ENCODE peak calls at places on chromosomes 2 and 18, in nine cellular contexts. One of them, this sample, is unnamed.

GRCh38 chr2:43623052-43623451 is 14.0 kb upstream of the PLEKHH2 start:
- DNase-seq in CD8-positive, alpha-beta T cell: no peak
- DNase-seq in cardiac muscle cell: peak; percentile 24
- DNase-seq in PC-3: no peak
- DNase-seq in A549: no peak
- DNase-seq in kidney epithelial cell: no peak
- DNase-seq in sigmoid colon: peak; percentile 85
- DNase-seq in fibroblast of pulmonary artery: peak; percentile 43
- DNase-seq in foreskin fibroblast: peak; percentile 69
- DNase-seq in this sample: no peak

GRCh38 chr2:202378661-202379338 is 2.7 kb downstream of the BMPR2 start:
- DNase-seq in CD8-positive, alpha-beta T cell: no peak
- DNase-seq in cardiac muscle cell: no peak
- DNase-seq in PC-3: no peak
- DNase-seq in A549: no peak
- DNase-seq in kidney epithelial cell: no peak
- DNase-seq in sigmoid colon: no peak
- DNase-seq in fibroblast of pulmonary artery: no peak
- DNase-seq in foreskin fibroblast: peak; percentile 8
- DNase-seq in this sample: no peak

GRCh38 chr2:232330068-232330999 is 48.2 kb upstream of the ALPP start:
- DNase-seq in CD8-positive, alpha-beta T cell: no peak
- DNase-seq in cardiac muscle cell: no peak
- DNase-seq in PC-3: no peak
- DNase-seq in A549: no peak
- DNase-seq in kidney epithelial cell: no peak
- DNase-seq in sigmoid colon: peak; percentile 46
- DNase-seq in fibroblast of pulmonary artery: no peak
- DNase-seq in foreskin fibroblast: no peak
- DNase-seq in this sample: no peak

GRCh38 chr18:12597775-12598174 is 60.1 kb downstream of the SPIRE1 start:
- DNase-seq in CD8-positive, alpha-beta T cell: no peak
- DNase-seq in cardiac muscle cell: peak; percentile 54
- DNase-seq in PC-3: peak; percentile 86
- DNase-seq in A549: peak; percentile 32
- DNase-seq in kidney epithelial cell: peak; percentile 61
- DNase-seq in sigmoid colon: no peak
- DNase-seq in fibroblast of pulmonary artery: peak; percentile 88
- DNase-seq in foreskin fibroblast: peak; percentile 95
- DNase-seq in this sample: peak; percentile 88

GRCh38 chr2:213285404-213285803 is 1.1 kb downstream of the SPAG16 start:
- DNase-seq in CD8-positive, alpha-beta T cell: no peak
- DNase-seq in cardiac muscle cell: no peak
- DNase-seq in PC-3: peak; percentile 61
- DNase-seq in A549: no peak
- DNase-seq in kidney epithelial cell: no peak
- DNase-seq in sigmoid colon: no peak
- DNase-seq in fibroblast of pulmonary artery: no peak
- DNase-seq in foreskin fibroblast: no peak
- DNase-seq in this sample: peak; percentile 53

GRCh38 chr2:236798491-236798890 is 228.9 kb downstream of the ACKR3 start:
- DNase-seq in CD8-positive, alpha-beta T cell: no peak
- DNase-seq in cardiac muscle cell: no peak
- DNase-seq in PC-3: no peak
- DNase-seq in A549: no peak
- DNase-seq in kidney epithelial cell: no peak
- DNase-seq in sigmoid colon: no peak
- DNase-seq in fibroblast of pulmonary artery: no peak
- DNase-seq in foreskin fibroblast: no peak
- DNase-seq in this sample: no peak

GRCh38 chr2:167253025-167253424 is 364.7 kb downstream of the XIRP2 start:
- DNase-seq in CD8-positive, alpha-beta T cell: no peak
- DNase-seq in cardiac muscle cell: no peak
- DNase-seq in PC-3: peak; percentile 94
- DNase-seq in A549: no peak
- DNase-seq in kidney epithelial cell: peak; percentile 37
- DNase-seq in sigmoid colon: no peak
- DNase-seq in fibroblast of pulmonary artery: no peak
- DNase-seq in foreskin fibroblast: peak; percentile 2
- DNase-seq in this sample: peak; percentile 15

GRCh38 chr2:172460780-172461201 is 33.4 kb downstream of the ITGA6 start:
- DNase-seq in CD8-positive, alpha-beta T cell: no peak
- DNase-seq in cardiac muscle cell: no peak
- DNase-seq in PC-3: no peak
- DNase-seq in A549: no peak
- DNase-seq in kidney epithelial cell: no peak
- DNase-seq in sigmoid colon: no peak
- DNase-seq in fibroblast of pulmonary artery: peak; percentile 56
- DNase-seq in foreskin fibroblast: no peak
- DNase-seq in this sample: peak; percentile 53

GRCh38 chr2:62478093-62478580 is 27.9 kb downstream of the TMEM17 start:
- DNase-seq in CD8-positive, alpha-beta T cell: no peak
- DNase-seq in cardiac muscle cell: no peak
- DNase-seq in PC-3: no peak
- DNase-seq in A549: no peak
- DNase-seq in kidney epithelial cell: no peak
- DNase-seq in sigmoid colon: no peak
- DNase-seq in fibroblast of pulmonary artery: peak; percentile 51
- DNase-seq in foreskin fibroblast: peak; percentile 48
- DNase-seq in this sample: peak; percentile 72

GRCh38 chr2:35803133-35803532 is 552.4 kb upstream of the CRIM1 start:
- DNase-seq in CD8-positive, alpha-beta T cell: no peak
- DNase-seq in cardiac muscle cell: peak; percentile 28
- DNase-seq in PC-3: no peak
- DNase-seq in A549: no peak
- DNase-seq in kidney epithelial cell: no peak
- DNase-seq in sigmoid colon: no peak
- DNase-seq in fibroblast of pulmonary artery: no peak
- DNase-seq in foreskin fibroblast: no peak
- DNase-seq in this sample: no peak

GRCh38 chr2:71463342-71463654 is 9.9 kb downstream of the DYSF start:
- DNase-seq in CD8-positive, alpha-beta T cell: no peak
- DNase-seq in cardiac muscle cell: no peak
- DNase-seq in PC-3: no peak
- DNase-seq in A549: no peak
- DNase-seq in kidney epithelial cell: no peak
- DNase-seq in sigmoid colon: no peak
- DNase-seq in fibroblast of pulmonary artery: no peak
- DNase-seq in foreskin fibroblast: no peak
- DNase-seq in this sample: no peak

GRCh38 chr18:6056171-6056932 is 161.0 kb upstream of the TMEM200C start:
- DNase-seq in CD8-positive, alpha-beta T cell: no peak
- DNase-seq in cardiac muscle cell: peak; percentile 22
- DNase-seq in PC-3: peak; percentile 69
- DNase-seq in A549: peak; percentile 5
- DNase-seq in kidney epithelial cell: no peak
- DNase-seq in sigmoid colon: no peak
- DNase-seq in fibroblast of pulmonary artery: peak; percentile 59
- DNase-seq in foreskin fibroblast: peak; percentile 69
- DNase-seq in this sample: no peak

GRCh38 chr2:188326290-188326668 is 34.6 kb downstream of the GULP1 start:
- DNase-seq in CD8-positive, alpha-beta T cell: no peak
- DNase-seq in cardiac muscle cell: no peak
- DNase-seq in PC-3: no peak
- DNase-seq in A549: no peak
- DNase-seq in kidney epithelial cell: no peak
- DNase-seq in sigmoid colon: no peak
- DNase-seq in fibroblast of pulmonary artery: no peak
- DNase-seq in foreskin fibroblast: no peak
- DNase-seq in this sample: no peak

GRCh38 chr2:176125215-176126054 is 2.9 kb downstream of the HOXD9 start:
- DNase-seq in CD8-positive, alpha-beta T cell: no peak
- DNase-seq in cardiac muscle cell: no peak
- DNase-seq in PC-3: no peak
- DNase-seq in A549: no peak
- DNase-seq in kidney epithelial cell: no peak
- DNase-seq in sigmoid colon: peak; percentile 56
- DNase-seq in fibroblast of pulmonary artery: no peak
- DNase-seq in foreskin fibroblast: no peak
- DNase-seq in this sample: no peak
- H3K4me3 ChIP-seq in CD8-positive, alpha-beta T cell: no peak overlapping the region
- H3K4me3 ChIP-seq in cardiac muscle cell: no peak overlapping the region
- H3K4me3 ChIP-seq in PC-3: no peak overlapping the region
- H3K4me3 ChIP-seq in A549: no peak overlapping the region
- H3K4me3 ChIP-seq in kidney epithelial cell: no peak overlapping the region
- H3K4me3 ChIP-seq in sigmoid colon: no peak overlapping the region
- H3K4me3 ChIP-seq in fibroblast of pulmonary artery: no peak overlapping the region
- H3K4me3 ChIP-seq in foreskin fibroblast: no peak overlapping the region
- H3K4me3 ChIP-seq in this sample: no peak overlapping the region

DNA sequence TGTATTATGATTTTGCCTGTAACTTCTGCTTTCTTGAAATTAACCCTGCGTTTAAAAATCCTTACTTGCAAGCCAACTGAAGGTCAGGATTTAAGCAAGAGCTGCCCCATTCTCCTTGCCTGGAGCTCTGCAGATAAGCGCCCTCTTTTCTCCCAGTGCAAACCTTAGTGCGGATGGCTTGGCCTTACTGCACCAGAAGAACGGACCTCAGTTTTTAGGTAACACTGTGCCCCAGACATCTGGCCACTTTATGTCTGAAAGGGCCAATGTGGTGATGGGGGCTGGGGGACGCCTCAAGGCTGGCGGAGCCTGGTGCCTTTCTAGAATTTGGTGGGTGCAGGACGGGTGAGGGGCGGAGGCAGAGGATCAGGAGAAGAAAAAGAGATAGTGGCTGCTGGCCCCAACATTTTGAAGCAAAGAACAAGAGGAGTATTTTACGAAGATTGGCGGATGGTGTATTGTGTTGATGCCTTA is 718 bp upstream of the TNFRSF11A start:
- DNase-seq in CD8-positive, alpha-beta T cell: no peak
- DNase-seq in cardiac muscle cell: no peak
- DNase-seq in PC-3: no peak
- DNase-seq in A549: no peak
- DNase-seq in kidney epithelial cell: no peak
- DNase-seq in sigmoid colon: no peak
- DNase-seq in fibroblast of pulmonary artery: no peak
- DNase-seq in foreskin fibroblast: peak; percentile 25
- DNase-seq in this sample: no peak
- H3K4me3 ChIP-seq in CD8-positive, alpha-beta T cell: no peak overlapping the region
- H3K4me3 ChIP-seq in cardiac muscle cell: no peak overlapping the region
- H3K4me3 ChIP-seq in PC-3: peak overlapping the region; percentile 60
- H3K4me3 ChIP-seq in A549: peak overlapping the region; percentile 70
- H3K4me3 ChIP-seq in kidney epithelial cell: no peak overlapping the region
- H3K4me3 ChIP-seq in sigmoid colon: no peak overlapping the region
- H3K4me3 ChIP-seq in fibroblast of pulmonary artery: no peak overlapping the region
- H3K4me3 ChIP-seq in foreskin fibroblast: no peak overlapping the region
- H3K4me3 ChIP-seq in this sample: no peak overlapping the region

GRCh38 chr18:79465392-79465991 is 69.8 kb downstream of the NFATC1 start:
- DNase-seq in CD8-positive, alpha-beta T cell: no peak
- DNase-seq in cardiac muscle cell: peak; percentile 65
- DNase-seq in PC-3: no peak
- DNase-seq in A549: no peak
- DNase-seq in kidney epithelial cell: no peak
- DNase-seq in sigmoid colon: no peak
- DNase-seq in fibroblast of pulmonary artery: no peak
- DNase-seq in foreskin fibroblast: no peak
- DNase-seq in this sample: no peak
- H3K4me3 ChIP-seq in CD8-positive, alpha-beta T cell: no peak overlapping the region
- H3K4me3 ChIP-seq in cardiac muscle cell: no peak overlapping the region
- H3K4me3 ChIP-seq in PC-3: no peak overlapping the region
- H3K4me3 ChIP-seq in A549: no peak overlapping the region
- H3K4me3 ChIP-seq in kidney epithelial cell: no peak overlapping the region
- H3K4me3 ChIP-seq in sigmoid colon: no peak overlapping the region
- H3K4me3 ChIP-seq in fibroblast of pulmonary artery: no peak overlapping the region
- H3K4me3 ChIP-seq in foreskin fibroblast: no peak overlapping the region
- H3K4me3 ChIP-seq in this sample: no peak overlapping the region

DNA sequence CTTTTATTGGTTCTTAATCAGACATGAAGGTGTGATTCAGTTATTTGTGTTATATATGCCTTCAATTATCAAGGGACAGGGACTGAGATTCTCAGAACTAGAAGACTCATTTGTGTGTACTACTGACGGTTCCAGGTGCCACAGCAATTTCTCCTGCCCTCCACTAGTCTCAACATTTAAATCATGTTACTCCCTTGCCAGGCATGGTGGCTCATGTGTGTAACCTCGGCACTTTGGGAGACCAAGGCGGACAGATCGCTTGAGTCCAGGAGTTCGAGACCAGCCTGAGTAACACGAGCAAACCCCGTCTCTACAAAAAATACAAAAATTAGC is 1.1 kb downstream of the CNDP2 start:
- DNase-seq in CD8-positive, alpha-beta T cell: no peak
- DNase-seq in cardiac muscle cell: no peak
- DNase-seq in PC-3: no peak
- DNase-seq in A549: no peak
- DNase-seq in kidney epithelial cell: no peak
- DNase-seq in sigmoid colon: no peak
- DNase-seq in fibroblast of pulmonary artery: no peak
- DNase-seq in foreskin fibroblast: no peak
- DNase-seq in this sample: no peak
- H3K4me3 ChIP-seq in CD8-positive, alpha-beta T cell: peak overlapping the region; percentile 81
- H3K4me3 ChIP-seq in cardiac muscle cell: peak overlapping the region; percentile 86
- H3K4me3 ChIP-seq in PC-3: peak overlapping the region; percentile 78
- H3K4me3 ChIP-seq in A549: peak overlapping the region; percentile 94
- H3K4me3 ChIP-seq in kidney epithelial cell: peak overlapping the region; percentile 83
- H3K4me3 ChIP-seq in sigmoid colon: no peak overlapping the region
- H3K4me3 ChIP-seq in fibroblast of pulmonary artery: peak overlapping the region; percentile 84
- H3K4me3 ChIP-seq in foreskin fibroblast: peak overlapping the region; percentile 87
- H3K4me3 ChIP-seq in this sample: peak overlapping the region; percentile 78

GRCh38 chr2:121698318-121698930 is 38.3 kb downstream of the NIFK start:
- DNase-seq in CD8-positive, alpha-beta T cell: no peak
- DNase-seq in cardiac muscle cell: no peak
- DNase-seq in PC-3: no peak
- DNase-seq in A549: no peak
- DNase-seq in kidney epithelial cell: no peak
- DNase-seq in sigmoid colon: peak; percentile 11
- DNase-seq in fibroblast of pulmonary artery: no peak
- DNase-seq in foreskin fibroblast: no peak
- DNase-seq in this sample: no peak

GRCh38 chr2:121697108-121697631 is 39.5 kb downstream of the NIFK start:
- DNase-seq in CD8-positive, alpha-beta T cell: no peak
- DNase-seq in cardiac muscle cell: peak; percentile 5
- DNase-seq in PC-3: peak; percentile 70
- DNase-seq in A549: no peak
- DNase-seq in kidney epithelial cell: no peak
- DNase-seq in sigmoid colon: peak; percentile 27
- DNase-seq in fibroblast of pulmonary artery: no peak
- DNase-seq in foreskin fibroblast: peak; percentile 54
- DNase-seq in this sample: peak; percentile 19

GRCh38 chr2:121696410-121696930 is 40.2 kb downstream of the NIFK start:
- DNase-seq in CD8-positive, alpha-beta T cell: no peak
- DNase-seq in cardiac muscle cell: no peak
- DNase-seq in PC-3: no peak
- DNase-seq in A549: no peak
- DNase-seq in kidney epithelial cell: no peak
- DNase-seq in sigmoid colon: peak; percentile 29
- DNase-seq in fibroblast of pulmonary artery: no peak
- DNase-seq in foreskin fibroblast: no peak
- DNase-seq in this sample: no peak

GRCh38 chr2:121695179-121695451 is 41.6 kb downstream of the NIFK start:
- DNase-seq in CD8-positive, alpha-beta T cell: no peak
- DNase-seq in cardiac muscle cell: no peak
- DNase-seq in PC-3: no peak
- DNase-seq in A549: no peak
- DNase-seq in kidney epithelial cell: no peak
- DNase-seq in sigmoid colon: peak; percentile 18
- DNase-seq in fibroblast of pulmonary artery: no peak
- DNase-seq in foreskin fibroblast: no peak
- DNase-seq in this sample: no peak

GRCh38 chr2:121699421-121700328 is 37.0 kb downstream of the NIFK start:
- DNase-seq in CD8-positive, alpha-beta T cell: peak; percentile 81
- DNase-seq in cardiac muscle cell: no peak
- DNase-seq in PC-3: peak; percentile 96
- DNase-seq in A549: peak; percentile 76
- DNase-seq in kidney epithelial cell: peak; percentile 90
- DNase-seq in sigmoid colon: peak; percentile 56
- DNase-seq in fibroblast of pulmonary artery: peak; percentile 69
- DNase-seq in foreskin fibroblast: peak; percentile 90
- DNase-seq in this sample: peak; percentile 97
- H3K4me3 ChIP-seq in CD8-positive, alpha-beta T cell: peak overlapping the region; percentile 34
- H3K4me3 ChIP-seq in cardiac muscle cell: no peak overlapping the region
- H3K4me3 ChIP-seq in PC-3: peak overlapping the region; percentile 52
- H3K4me3 ChIP-seq in A549: peak overlapping the region; percentile 20
- H3K4me3 ChIP-seq in kidney epithelial cell: no peak overlapping the region
- H3K4me3 ChIP-seq in sigmoid colon: no peak overlapping the region
- H3K4me3 ChIP-seq in fibroblast of pulmonary artery: no peak overlapping the region
- H3K4me3 ChIP-seq in foreskin fibroblast: no peak overlapping the region
- H3K4me3 ChIP-seq in this sample: no peak overlapping the region